ENCODE peak calls at places on chromosomes 3 and 15, in five cellular contexts. A is neural crest cell, G is A549, V is spleen, W is bronchial epithelial cell. X is an unnamed sample.

GRCh38 chr3:119331661-119332060 is 37.5 kb downstream of the ARHGAP31 start:
- DNase-seq in G (no peak), V (no peak), A (no peak), W (peak), X (no peak)

GRCh38 chr3:193974147-193974546 is 161.8 kb upstream of the HES1 start:
- DNase-seq in W (no peak), G (no peak), V (no peak), A (no peak), X (no peak)

GRCh38 chr15:47812436-47813109 is 95.3 kb downstream of the SEMA6D start:
- DNase-seq in A (no peak), W (peak), G (peak), V (no peak), X (no peak)

GRCh38 chr3:12990781-12991480 is 82.3 kb downstream of the IQSEC1 start:
- DNase-seq in W (peak), G (no peak), V (peak), A (no peak), X (no peak)

GRCh38 chr15:63553388-63553791 is 43.8 kb upstream of the FBXL22 start:
- DNase-seq in G (no peak), W (peak), A (no peak), V (no peak), X (no peak)

GRCh38 chr3:187808466-187809291 is 63.4 kb upstream of the BCL6 start:
- DNase-seq in V (no peak), G (no peak), A (no peak), W (peak), X (no peak)

GRCh38 chr15:70526221-70526973 is 237.0 kb downstream of the UACA start:
- DNase-seq in A (no peak), G (peak), V (peak), W (peak), X (no peak)

GRCh38 chr3:134320749-134321148 is 53.5 kb downstream of the AMOTL2 start:
- DNase-seq in G (no peak), W (peak), A (no peak), V (peak), X (no peak)

GRCh38 chr15:96947830-96948229 is 617.3 kb downstream of the NR2F2 start:
- DNase-seq in W (no peak), G (no peak), A (peak), V (no peak), X (no peak)

GRCh38 chr15:97728791-97729190 is 231.7 kb upstream of the ARRDC4 start:
- DNase-seq in V (no peak), G (no peak), A (peak), W (no peak), X (no peak)

GRCh38 chr15:77659350-77660321 is 26.9 kb upstream of the LINGO1 start:
- DNase-seq in V (no peak), G (peak), A (peak), W (peak), X (peak)

GRCh38 chr3:149489060-149489690 is 14.7 kb downstream of the TM4SF4 start:
- DNase-seq in G (no peak), A (no peak), V (no peak), W (no peak), X (peak)

GRCh38 chr3:104642827-104643226 is 723.9 kb upstream of the ALCAM start:
- DNase-seq in A (no peak), G (no peak), V (no peak), W (no peak), X (no peak)

GRCh38 chr3:62665627-62666433 is 209.4 kb downstream of the CADPS start:
- DNase-seq in G (peak), V (no peak), W (peak), A (peak), X (peak)

GRCh38 chr15:29337156-29337959 is 67.7 kb upstream of the NSMCE3 start:
- DNase-seq in W (peak), A (no peak), V (no peak), G (no peak), X (no peak)

GRCh38 chr3:186093271-186093900 is 15.5 kb downstream of the ETV5 start:
- DNase-seq in A (no peak), V (no peak), G (no peak), W (no peak), X (no peak)

GRCh38 chr3:134388748-134389485 is 14.7 kb upstream of the AMOTL2 start:
- DNase-seq in G (no peak), A (no peak), V (no peak), W (no peak), X (no peak)

GRCh38 chr3:99648091-99648490 is 9.7 kb downstream of the COL8A1 start:
- DNase-seq in A (no peak), V (no peak), W (peak), G (no peak), X (no peak)

GRCh38 chr15:85479071-85479647 is 98.8 kb downstream of the AKAP13 start:
- DNase-seq in G (no peak), A (no peak), V (no peak), W (no peak), X (no peak)

GRCh38 chr3:102454101-102454625 is 19.3 kb downstream of the ZPLD1 start:
- DNase-seq in V (no peak), G (no peak), W (peak), A (no peak), X (no peak)

GRCh38 chr3:49998326-49998725 is 58.4 kb downstream of the RBM6 start:
- DNase-seq in A (no peak), W (peak), G (no peak), V (no peak), X (no peak)

GRCh38 chr3:187964759-187965158 is 189.2 kb upstream of the LPP start:
- DNase-seq in W (no peak), G (no peak), A (no peak), V (no peak), X (no peak)

GRCh38 chr3:142053244-142053643 is 96.1 kb downstream of the TFDP2 start:
- DNase-seq in W (no peak), A (no peak), V (no peak), G (no peak), X (no peak)

GRCh38 chr3:156743859-156744258 is 69.5 kb downstream of the TIPARP start:
- DNase-seq in G (no peak), V (no peak), W (no peak), A (no peak), X (no peak)

GRCh38 chr3:130839815-130840214 is 54.1 kb upstream of the ATP2C1 start:
- DNase-seq in V (no peak), G (no peak), W (no peak), A (no peak), X (no peak)

GRCh38 chr3:122609798-122610559 is 32.5 kb downstream of the PARP15 start:
- DNase-seq in W (peak), A (no peak), G (peak), V (no peak), X (no peak)

GRCh38 chr15:62848631-62849050 is 193.9 kb upstream of the TPM1 start:
- DNase-seq in W (no peak), V (no peak), A (no peak), G (no peak), X (no peak)

GRCh38 chr3:16884084-16884747 is 539 bp upstream of the PLCL2 start:
- DNase-seq in V (peak), A (peak), W (no peak), G (peak), X (peak)

GRCh38 chr3:140441006-140441405 is 236.9 kb upstream of the TRIM42 start:
- DNase-seq in A (no peak), G (no peak), V (no peak), W (peak), X (no peak)

GRCh38 chr3:162569314-162569713 is 1072.7 kb downstream of the OTOL1 start:
- DNase-seq in G (no peak), W (no peak), V (no peak), A (no peak), X (no peak)

GRCh38 chr15:36008719-36009118 is 462.8 kb upstream of the DPH6 start:
- DNase-seq in W (no peak), V (no peak), A (no peak), G (no peak), X (no peak)

GRCh38 chr3:71702131-71703024 is 22.8 kb downstream of the EIF4E3 start:
- DNase-seq in V (no peak), G (no peak), A (no peak), W (peak), X (no peak)

GRCh38 chr3:194306109-194306686 is 44.9 kb downstream of the CPN2 start:
- DNase-seq in V (peak), G (no peak), A (no peak), W (no peak), X (no peak)

GRCh38 chr15:63276342-63277043 is 912 bp upstream of the APH1B start:
- DNase-seq in W (no peak), A (no peak), V (no peak), G (no peak), X (no peak)

GRCh38 chr3:59364471-59364870 is 314.6 kb upstream of the CFAP20DC start:
- DNase-seq in A (no peak), G (no peak), V (no peak), W (peak), X (no peak)

GRCh38 chr3:19250959-19251610 is 102.8 kb downstream of the KCNH8 start:
- DNase-seq in G (no peak), V (no peak), W (no peak), A (no peak), X (no peak)

GRCh38 chr3:174330303-174330702 is 528.8 kb upstream of the NAALADL2 start:
- DNase-seq in V (no peak), W (peak), G (no peak), A (no peak), X (no peak)

GRCh38 chr3:174322789-174323188 is 536.3 kb upstream of the NAALADL2 start:
- DNase-seq in V (no peak), G (no peak), W (no peak), A (no peak), X (no peak)

GRCh38 chr3:174329321-174329720 is 529.8 kb upstream of the NAALADL2 start:
- DNase-seq in A (no peak), W (no peak), G (no peak), V (no peak), X (no peak)

GRCh38 chr3:174321549-174321948 is 537.6 kb upstream of the NAALADL2 start:
- DNase-seq in W (no peak), V (no peak), A (no peak), G (no peak), X (no peak)

DNA sequence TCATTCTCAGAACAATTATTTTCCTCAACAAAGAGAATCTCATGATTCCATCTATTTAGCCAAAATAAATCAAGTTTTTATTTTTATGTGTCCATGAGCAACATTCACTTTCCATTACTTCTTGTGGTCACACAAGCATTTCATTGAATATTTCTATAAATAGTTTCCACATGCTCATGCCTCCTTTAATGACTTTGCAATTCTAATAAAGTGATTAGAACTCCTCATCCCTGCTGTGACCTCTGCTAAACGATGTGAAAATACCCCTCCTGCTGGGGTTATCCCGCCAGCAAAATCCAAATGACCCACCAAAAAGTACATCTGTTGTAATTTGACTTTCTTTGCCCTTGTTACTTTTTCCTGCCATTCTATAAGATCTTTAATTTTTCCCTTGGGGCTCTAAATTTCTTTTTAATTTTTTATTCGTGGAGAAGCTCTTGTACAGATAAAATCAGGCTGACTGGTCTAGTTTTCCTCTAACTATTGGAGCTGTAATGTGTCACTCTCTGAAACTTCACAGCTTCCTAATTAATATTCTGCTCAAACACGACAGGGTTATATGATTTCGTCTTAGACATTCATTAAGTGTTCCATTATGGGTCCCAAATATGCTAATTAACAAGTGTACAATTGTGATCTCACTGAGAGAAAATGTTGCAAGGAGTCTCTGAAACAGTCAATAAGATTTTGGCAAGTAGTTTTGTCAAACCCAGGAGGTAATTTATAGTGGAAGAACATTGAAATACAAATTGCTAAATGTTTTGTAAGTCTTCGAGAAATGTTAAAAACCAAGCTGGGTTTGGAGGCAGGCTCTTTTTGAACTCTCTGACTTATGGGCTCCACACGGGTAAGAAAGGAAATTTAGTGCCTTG is 533.1 kb upstream of the NAALADL2 start:
- DNase-seq in W (no peak), V (no peak), A (no peak), G (no peak), X (no peak)
- TF ChIP-seq CTCF in W (no peak), V (no peak), A (no peak), G (no peak), X (no peak)

DNA sequence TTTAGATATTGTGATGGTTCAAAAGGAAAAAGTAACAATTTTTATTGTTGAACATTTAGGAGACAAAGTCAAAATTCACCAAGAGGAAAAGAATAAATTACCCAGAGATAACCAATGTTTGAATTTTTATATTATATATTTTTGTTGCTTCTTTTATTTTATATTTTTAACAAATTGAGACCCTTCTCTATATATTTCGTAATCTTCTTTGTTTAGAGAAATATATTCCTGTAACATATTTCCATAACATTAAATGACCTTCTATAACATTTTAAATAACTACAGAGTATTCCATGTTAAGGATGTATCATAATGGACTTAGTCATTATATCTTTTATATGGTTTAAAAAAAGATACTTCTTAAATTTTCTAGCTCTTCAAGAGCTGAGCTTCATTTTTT is 128.0 kb downstream of the RBPMS2 start:
- DNase-seq in V (no peak), W (no peak), A (no peak), G (no peak), X (no peak)
- TF ChIP-seq CTCF in V (no peak), W (no peak), A (no peak), G (no peak), X (no peak)

DNA sequence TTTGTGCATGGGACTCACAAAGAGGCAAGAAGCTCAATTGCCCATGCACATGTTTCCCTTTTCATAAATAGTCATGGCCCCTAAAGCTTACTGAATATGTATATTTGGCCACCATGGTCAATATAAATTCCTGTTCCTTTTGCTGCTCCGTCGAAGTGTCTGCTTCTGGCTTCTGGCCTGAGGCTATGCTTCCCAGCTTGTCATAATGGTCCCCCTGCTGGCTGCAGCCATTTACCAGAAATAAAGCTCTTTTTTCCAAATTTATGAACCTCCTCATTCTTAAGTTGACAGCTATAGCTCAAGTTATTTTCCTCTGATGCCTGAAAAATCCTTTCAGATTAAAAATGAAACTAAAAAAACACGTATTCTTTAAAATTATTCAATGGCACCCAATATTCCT is 602.1 kb downstream of the VGLL3 start:
- DNase-seq in W (no peak), V (no peak), G (no peak), A (peak), X (no peak)
- TF ChIP-seq CTCF in W (no peak), V (no peak), G (no peak), A (peak), X (no peak)

GRCh38 chr3:69299344-69299743 is 86.5 kb downstream of the FRMD4B start:
- DNase-seq in A (no peak), G (no peak), V (no peak), W (no peak), X (no peak)
- TF ChIP-seq CTCF in A (peak), G (no peak), V (no peak), W (peak), X (no peak)

DNA sequence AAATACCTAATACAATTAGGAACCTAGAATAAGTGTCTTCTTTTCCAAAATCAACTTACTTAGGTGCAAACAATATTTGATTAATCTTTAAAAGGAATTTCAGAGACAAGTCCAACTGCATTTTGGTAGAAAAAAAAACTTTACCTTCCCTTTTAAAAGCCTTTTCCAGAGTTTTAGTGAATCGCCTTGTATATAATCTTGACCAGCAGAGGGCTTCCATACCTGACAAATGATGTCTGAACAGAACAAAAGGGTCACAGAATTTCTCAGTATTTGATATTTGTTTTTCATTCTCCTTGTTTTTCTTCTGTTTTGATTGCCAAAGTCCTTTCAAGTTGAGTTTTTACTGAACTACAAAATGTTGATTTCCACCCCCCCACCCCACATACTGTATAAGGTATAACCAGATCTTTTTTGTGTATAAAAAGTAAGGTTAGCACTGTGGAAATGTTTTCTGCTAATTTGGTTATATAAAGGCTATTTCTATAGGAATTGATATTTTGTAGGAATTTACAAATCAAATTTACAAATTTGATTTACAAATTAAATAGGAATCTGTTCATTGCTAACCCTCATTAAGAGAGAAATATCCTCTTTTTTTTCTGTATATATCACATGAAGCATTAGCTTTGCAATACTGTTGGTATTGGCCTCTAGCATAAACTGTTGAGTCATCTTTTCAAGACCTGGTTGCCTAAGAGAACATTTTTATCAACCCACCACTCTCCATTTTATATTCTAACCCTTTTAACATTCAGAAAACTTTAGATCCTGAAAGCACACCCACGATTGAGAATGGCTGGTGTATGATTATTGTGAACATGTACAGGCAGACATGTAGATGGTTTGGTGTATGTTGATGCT is 464.1 kb upstream of the RARB start:
- DNase-seq in W (peak), A (no peak), V (no peak), G (no peak), X (peak)
- TF ChIP-seq CTCF in W (peak), A (peak), V (peak), G (peak), X (no peak)

DNA sequence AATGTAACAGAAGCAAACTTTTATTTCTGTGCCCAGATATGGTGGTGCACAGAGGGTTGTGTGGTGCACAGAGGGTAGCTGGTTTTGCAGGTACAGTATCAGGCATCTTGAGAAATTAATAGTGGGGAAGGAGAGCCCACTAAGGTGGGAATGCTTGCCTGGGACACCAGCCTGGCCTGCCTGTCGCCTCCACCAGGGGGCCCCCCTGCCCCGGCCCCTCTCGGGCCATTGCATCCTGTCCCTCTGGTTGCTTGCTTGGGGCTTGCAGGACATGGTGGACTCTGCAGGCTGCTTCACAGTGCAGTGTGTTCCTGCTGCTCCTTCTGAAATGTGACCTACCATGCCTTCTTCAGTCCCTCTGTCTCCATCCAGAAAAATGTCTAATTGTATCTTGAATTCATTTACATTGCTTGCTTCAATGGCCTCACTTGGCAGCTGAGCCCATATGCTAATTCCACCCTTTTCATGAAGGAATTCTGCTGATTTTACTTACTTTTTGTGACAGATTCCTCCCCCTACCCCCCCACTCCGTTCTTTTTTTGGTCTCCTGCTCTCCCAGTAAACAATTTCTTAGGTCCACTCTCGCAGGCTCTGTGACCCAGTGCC is 73.6 kb downstream of the EEFSEC start:
- DNase-seq in W (no peak), G (peak), V (no peak), A (peak), X (peak)
- TF ChIP-seq CTCF in W (peak), G (peak), V (peak), A (peak), X (peak)

X was measured in K562.